ENCODE peak calls at places on chromosomes 12 and 14, in ten cellular contexts. One of them, this sample, is unnamed.
A peak's percentile ranks its signal among the peaks of the same experiment; 100 is the strongest.

GRCh38 chr14:35405304-35405996 is 901 bp upstream of the NFKBIA start:
- DNase-seq in uterus: peak; percentile 63
- DNase-seq in HCT116: no peak
- DNase-seq in tibial artery: peak; percentile 70
- DNase-seq in keratinocyte: no peak
- DNase-seq in CD8-positive, alpha-beta memory T cell: no peak
- DNase-seq in H1: no peak
- DNase-seq in stomach: no peak
- DNase-seq in pancreas: no peak
- DNase-seq in ovary: peak; percentile 65
- DNase-seq in this sample: peak; percentile 76

GRCh38 chr14:96393292-96393691 is 1.4 kb downstream of the AK7 start:
- DNase-seq in ovary: no peak
- DNase-seq in HCT116: no peak
- DNase-seq in tibial artery: no peak
- DNase-seq in CD8-positive, alpha-beta memory T cell: no peak
- DNase-seq in H1: no peak
- DNase-seq in keratinocyte: no peak
- DNase-seq in stomach: no peak
- DNase-seq in uterus: no peak
- DNase-seq in pancreas: no peak
- DNase-seq in this sample: no peak

GRCh38 chr12:108457734-108458361 is 57.2 kb upstream of the FICD start:
- DNase-seq in CD8-positive, alpha-beta memory T cell: no peak
- DNase-seq in stomach: no peak
- DNase-seq in tibial artery: no peak
- DNase-seq in uterus: no peak
- DNase-seq in HCT116: no peak
- DNase-seq in H1: no peak
- DNase-seq in ovary: no peak
- DNase-seq in keratinocyte: no peak
- DNase-seq in pancreas: no peak
- DNase-seq in this sample: no peak

GRCh38 chr12:54033980-54034783 is 1.3 kb downstream of the HOXC5 start:
- DNase-seq in ovary: peak; percentile 65
- DNase-seq in uterus: no peak
- DNase-seq in HCT116: no peak
- DNase-seq in CD8-positive, alpha-beta memory T cell: no peak
- DNase-seq in pancreas: no peak
- DNase-seq in H1: no peak
- DNase-seq in stomach: no peak
- DNase-seq in tibial artery: no peak
- DNase-seq in keratinocyte: no peak
- DNase-seq in this sample: no peak

GRCh38 chr12:13799574-13799973 is 181.8 kb downstream of the GRIN2B start:
- DNase-seq in stomach: no peak
- DNase-seq in H1: peak; percentile 41
- DNase-seq in CD8-positive, alpha-beta memory T cell: no peak
- DNase-seq in HCT116: no peak
- DNase-seq in uterus: no peak
- DNase-seq in pancreas: no peak
- DNase-seq in keratinocyte: no peak
- DNase-seq in tibial artery: no peak
- DNase-seq in ovary: no peak
- DNase-seq in this sample: no peak

GRCh38 chr12:132024758-132025157 is 75.0 kb downstream of the EP400 start:
- DNase-seq in tibial artery: no peak
- DNase-seq in uterus: no peak
- DNase-seq in keratinocyte: no peak
- DNase-seq in HCT116: no peak
- DNase-seq in CD8-positive, alpha-beta memory T cell: no peak
- DNase-seq in ovary: no peak
- DNase-seq in pancreas: no peak
- DNase-seq in stomach: no peak
- DNase-seq in H1: no peak
- DNase-seq in this sample: no peak

GRCh38 chr12:117968084-117968789 is 553 bp downstream of the KSR2 start:
- DNase-seq in H1: no peak
- DNase-seq in pancreas: no peak
- DNase-seq in uterus: no peak
- DNase-seq in HCT116: no peak
- DNase-seq in stomach: no peak
- DNase-seq in keratinocyte: no peak
- DNase-seq in CD8-positive, alpha-beta memory T cell: no peak
- DNase-seq in tibial artery: no peak
- DNase-seq in ovary: no peak
- DNase-seq in this sample: no peak

GRCh38 chr14:26917086-26917485 is 319.3 kb upstream of the NOVA1 start:
- DNase-seq in H1: no peak
- DNase-seq in ovary: no peak
- DNase-seq in HCT116: no peak
- DNase-seq in pancreas: no peak
- DNase-seq in CD8-positive, alpha-beta memory T cell: no peak
- DNase-seq in uterus: no peak
- DNase-seq in tibial artery: peak; percentile 33
- DNase-seq in keratinocyte: no peak
- DNase-seq in stomach: no peak
- DNase-seq in this sample: no peak

GRCh38 chr12:124927325-124928094 is 13.1 kb upstream of the UBC start:
- DNase-seq in CD8-positive, alpha-beta memory T cell: peak; percentile 87
- DNase-seq in stomach: peak; percentile 95
- DNase-seq in HCT116: peak; percentile 84
- DNase-seq in uterus: peak; percentile 93
- DNase-seq in tibial artery: peak; percentile 94
- DNase-seq in ovary: peak; percentile 92
- DNase-seq in H1: no peak
- DNase-seq in pancreas: peak; percentile 94
- DNase-seq in keratinocyte: no peak
- DNase-seq in this sample: peak; percentile 93

GRCh38 chr12:92141585-92142244 is 3.9 kb downstream of the BTG1 start:
- DNase-seq in ovary: no peak
- DNase-seq in HCT116: no peak
- DNase-seq in CD8-positive, alpha-beta memory T cell: peak; percentile 67
- DNase-seq in H1: no peak
- DNase-seq in keratinocyte: no peak
- DNase-seq in stomach: no peak
- DNase-seq in pancreas: no peak
- DNase-seq in uterus: no peak
- DNase-seq in tibial artery: no peak
- DNase-seq in this sample: no peak

DNA sequence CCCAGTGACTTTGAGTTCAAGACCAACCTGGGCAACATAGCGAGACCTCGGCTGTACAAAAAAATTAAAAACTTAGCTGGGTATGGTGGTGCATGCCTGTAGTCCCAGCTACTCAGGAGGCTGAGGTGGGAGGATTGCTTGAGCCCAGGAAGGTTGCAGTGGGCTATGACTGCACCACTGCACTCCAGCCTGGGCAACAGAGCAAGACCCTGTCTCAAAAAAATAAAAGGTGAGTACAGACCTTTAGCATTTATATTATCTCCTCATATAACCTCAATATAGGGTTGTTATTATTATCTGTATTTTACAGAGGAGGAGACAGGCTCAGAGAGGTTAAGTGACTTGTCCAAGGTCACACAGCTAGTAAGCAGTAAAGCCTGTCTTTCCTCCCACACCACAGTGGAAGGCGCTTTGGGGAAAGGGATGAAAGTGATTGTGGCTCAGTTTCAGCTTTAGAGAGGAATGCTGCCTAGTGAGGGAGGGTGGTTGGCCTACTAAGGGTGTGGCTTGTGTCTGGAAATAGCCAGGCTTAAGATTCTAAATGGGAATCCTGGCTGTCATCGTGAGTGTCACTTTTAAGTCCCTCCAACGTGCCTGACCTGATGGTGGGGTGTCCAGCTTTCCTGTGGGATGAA is 7.2 kb downstream of the TPCN1 start:
- DNase-seq in pancreas: no peak
- DNase-seq in keratinocyte: no peak
- DNase-seq in H1: no peak
- DNase-seq in stomach: no peak
- DNase-seq in CD8-positive, alpha-beta memory T cell: no peak
- DNase-seq in uterus: no peak
- DNase-seq in tibial artery: no peak
- DNase-seq in ovary: no peak
- DNase-seq in HCT116: no peak
- DNase-seq in this sample: no peak
- H3K4me1 ChIP-seq in pancreas: peaks cover 42% of the 10 kb centered on the region
- H3K4me1 ChIP-seq in keratinocyte: peaks cover 12% of the 10 kb centered on the region
- H3K4me1 ChIP-seq in H1: peaks cover 19% of the 10 kb centered on the region
- H3K4me1 ChIP-seq in stomach: peaks cover 86% of the 10 kb centered on the region
- H3K4me1 ChIP-seq in CD8-positive, alpha-beta memory T cell: peaks cover 57% of the 10 kb centered on the region
- H3K4me1 ChIP-seq in uterus: no peaks in the 10 kb centered on the region
- H3K4me1 ChIP-seq in tibial artery: peaks cover 72% of the 10 kb centered on the region
- H3K4me1 ChIP-seq in ovary: peaks cover 8% of the 10 kb centered on the region
- H3K4me1 ChIP-seq in HCT116: peaks cover 53% of the 10 kb centered on the region
- H3K4me1 ChIP-seq in this sample: peaks cover 34% of the 10 kb centered on the region

GRCh38 chr12:95942106-95942531 is 295 bp downstream of the CCDC38 start:
- DNase-seq in keratinocyte: no peak
- DNase-seq in pancreas: no peak
- DNase-seq in CD8-positive, alpha-beta memory T cell: no peak
- DNase-seq in tibial artery: no peak
- DNase-seq in H1: no peak
- DNase-seq in HCT116: no peak
- DNase-seq in ovary: no peak
- DNase-seq in uterus: no peak
- DNase-seq in stomach: no peak
- DNase-seq in this sample: no peak

GRCh38 chr12:95943231-95943842 is at the start of gene AMDHD1:
- DNase-seq in pancreas: peak; percentile 85
- DNase-seq in ovary: peak; percentile 57
- DNase-seq in HCT116: peak; percentile 40
- DNase-seq in CD8-positive, alpha-beta memory T cell: peak; percentile 71
- DNase-seq in keratinocyte: no peak
- DNase-seq in stomach: peak; percentile 56
- DNase-seq in H1: no peak
- DNase-seq in tibial artery: peak; percentile 27
- DNase-seq in uterus: peak; percentile 24
- DNase-seq in this sample: peak; percentile 53

GRCh38 chr12:95940514-95940913 is 1.9 kb downstream of the CCDC38 start:
- DNase-seq in pancreas: no peak
- DNase-seq in CD8-positive, alpha-beta memory T cell: no peak
- DNase-seq in uterus: no peak
- DNase-seq in ovary: no peak
- DNase-seq in tibial artery: no peak
- DNase-seq in HCT116: no peak
- DNase-seq in keratinocyte: no peak
- DNase-seq in stomach: no peak
- DNase-seq in H1: no peak
- DNase-seq in this sample: no peak

GRCh38 chr12:95944108-95944704 is 1.1 kb downstream of the AMDHD1 start:
- DNase-seq in HCT116: no peak
- DNase-seq in keratinocyte: no peak
- DNase-seq in H1: no peak
- DNase-seq in stomach: no peak
- DNase-seq in uterus: no peak
- DNase-seq in ovary: no peak
- DNase-seq in pancreas: no peak
- DNase-seq in tibial artery: no peak
- DNase-seq in CD8-positive, alpha-beta memory T cell: no peak
- DNase-seq in this sample: no peak

DNA sequence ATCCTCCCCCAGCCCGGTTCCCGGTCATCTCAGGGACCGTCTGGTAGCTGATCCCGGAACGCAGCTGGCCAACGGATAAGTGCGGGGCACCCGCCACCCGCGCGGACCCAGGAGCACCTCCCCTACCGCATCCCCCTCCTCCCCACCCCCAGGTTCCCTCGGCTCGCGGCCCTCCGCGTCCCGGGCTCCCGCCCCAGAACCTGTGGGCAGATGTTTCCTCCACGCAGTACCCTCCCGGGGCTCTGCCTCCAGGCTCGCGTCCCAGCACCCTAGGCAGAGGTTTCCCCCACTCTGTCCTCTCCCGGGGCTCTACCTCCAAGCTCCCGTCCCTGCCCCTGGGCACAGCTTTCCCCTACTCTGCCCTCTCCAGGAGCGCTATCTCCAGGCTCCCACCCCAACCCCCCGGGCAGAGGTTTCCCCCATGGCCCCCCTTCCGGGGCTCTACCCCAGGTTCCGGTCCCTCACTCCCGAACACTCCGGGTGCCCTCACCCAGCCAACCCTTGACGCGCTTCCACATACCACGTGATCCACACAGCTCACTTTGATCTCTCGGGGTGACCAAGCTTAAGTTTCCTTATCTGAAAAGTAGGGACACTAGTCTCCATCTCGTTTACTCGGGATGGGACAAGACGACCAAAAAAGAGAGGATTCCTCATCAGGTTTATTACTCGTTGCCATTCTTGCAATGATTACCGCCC is at the start of gene CCDC38:
- DNase-seq in pancreas: peak; percentile 91
- DNase-seq in H1: no peak
- DNase-seq in HCT116: peak; percentile 73
- DNase-seq in tibial artery: peak; percentile 73
- DNase-seq in ovary: peak; percentile 75
- DNase-seq in keratinocyte: no peak
- DNase-seq in stomach: peak; percentile 72
- DNase-seq in CD8-positive, alpha-beta memory T cell: peak; percentile 80
- DNase-seq in uterus: peak; percentile 69
- DNase-seq in this sample: peak; percentile 77
- H3K27ac ChIP-seq in pancreas: peak within 1 kb of the TSS; percentile 82
- H3K27ac ChIP-seq in H1: no peak within 1 kb of the TSS
- H3K27ac ChIP-seq in HCT116: peak within 1 kb of the TSS; percentile 80
- H3K27ac ChIP-seq in tibial artery: peak within 1 kb of the TSS; percentile 66
- H3K27ac ChIP-seq in ovary: peak within 1 kb of the TSS; percentile 34
- H3K27ac ChIP-seq in keratinocyte: peak within 1 kb of the TSS; percentile 38
- H3K27ac ChIP-seq in stomach: peak within 1 kb of the TSS; percentile 86
- H3K27ac ChIP-seq in CD8-positive, alpha-beta memory T cell: peak within 1 kb of the TSS; percentile 60
- H3K27ac ChIP-seq in uterus: peak within 1 kb of the TSS; percentile 84
- H3K27ac ChIP-seq in this sample: peak within 1 kb of the TSS; percentile 40

GRCh38 chr14:105627701-105628100 is 101.3 kb downstream of the TMEM121 start:
- DNase-seq in tibial artery: no peak
- DNase-seq in pancreas: no peak
- DNase-seq in keratinocyte: no peak
- DNase-seq in HCT116: no peak
- DNase-seq in uterus: no peak
- DNase-seq in H1: no peak
- DNase-seq in ovary: no peak
- DNase-seq in CD8-positive, alpha-beta memory T cell: no peak
- DNase-seq in stomach: no peak
- DNase-seq in this sample: peak; percentile 18
- H3K4me3 ChIP-seq in tibial artery: no peak overlapping the region
- H3K4me3 ChIP-seq in pancreas: no peak overlapping the region
- H3K4me3 ChIP-seq in keratinocyte: no peak overlapping the region
- H3K4me3 ChIP-seq in HCT116: no peak overlapping the region
- H3K4me3 ChIP-seq in uterus: no peak overlapping the region
- H3K4me3 ChIP-seq in H1: no peak overlapping the region
- H3K4me3 ChIP-seq in ovary: no peak overlapping the region
- H3K4me3 ChIP-seq in CD8-positive, alpha-beta memory T cell: no peak overlapping the region
- H3K4me3 ChIP-seq in stomach: no peak overlapping the region
- H3K4me3 ChIP-seq in this sample: no peak overlapping the region

DNA sequence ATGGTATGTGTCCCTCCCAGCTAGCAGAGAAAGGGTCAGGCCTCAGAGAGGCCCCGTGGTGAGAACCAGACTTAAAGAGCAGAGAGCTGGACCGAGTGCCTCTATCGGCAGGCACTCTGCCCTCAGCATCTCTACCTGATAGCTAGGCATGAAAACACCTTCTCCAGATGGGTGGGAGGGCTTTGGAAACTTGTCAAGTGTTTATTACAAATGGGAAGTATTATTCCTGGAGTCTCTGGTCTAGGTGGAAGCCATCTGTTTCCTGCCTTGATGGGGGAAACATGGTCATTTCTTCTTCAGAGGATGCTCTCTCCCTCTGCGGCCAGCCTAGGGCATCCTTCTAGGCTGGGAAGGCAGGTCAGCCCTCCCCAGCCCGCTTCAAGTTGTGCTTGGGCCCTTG is 2.3 kb downstream of the TMEM63C start:
- DNase-seq in ovary: no peak
- DNase-seq in keratinocyte: no peak
- DNase-seq in uterus: no peak
- DNase-seq in CD8-positive, alpha-beta memory T cell: no peak
- DNase-seq in stomach: no peak
- DNase-seq in H1: no peak
- DNase-seq in HCT116: no peak
- DNase-seq in pancreas: no peak
- DNase-seq in tibial artery: no peak
- DNase-seq in this sample: no peak
- H3K4me1 ChIP-seq in ovary: peaks cover 13% of the 10 kb centered on the region
- H3K4me1 ChIP-seq in keratinocyte: peaks cover 11% of the 10 kb centered on the region
- H3K4me1 ChIP-seq in uterus: no peaks in the 10 kb centered on the region
- H3K4me1 ChIP-seq in CD8-positive, alpha-beta memory T cell: peaks cover 7% of the 10 kb centered on the region
- H3K4me1 ChIP-seq in stomach: peaks cover 13% of the 10 kb centered on the region
- H3K4me1 ChIP-seq in H1: peaks cover 8% of the 10 kb centered on the region
- H3K4me1 ChIP-seq in HCT116: peaks cover 61% of the 10 kb centered on the region
- H3K4me1 ChIP-seq in pancreas: peaks cover 7% of the 10 kb centered on the region
- H3K4me1 ChIP-seq in tibial artery: peaks cover 9% of the 10 kb centered on the region
- H3K4me1 ChIP-seq in this sample: peaks cover 1% of the 10 kb centered on the region

This sample was measured in right cardiac atrium.